ENCODE peak calls at places on chromosomes 16 and 17, in five cellular contexts. One of them, this sample, is unnamed.

GRCh38 chr17:49567104-49567521 is 8.6 kb upstream of the NXPH3 start:
- DNase-seq in CD8-positive, alpha-beta memory T cell: no peak
- DNase-seq in globus pallidus: no peak
- DNase-seq in fibroblast of pulmonary artery: no peak
- DNase-seq in skeletal muscle cell: no peak
- DNase-seq in this sample: no peak

GRCh38 chr16:19135201-19135838 is 21.6 kb downstream of the ITPRIPL2 start:
- DNase-seq in skeletal muscle cell: no peak
- DNase-seq in fibroblast of pulmonary artery: no peak
- DNase-seq in globus pallidus: no peak
- DNase-seq in CD8-positive, alpha-beta memory T cell: no peak
- DNase-seq in this sample: no peak

GRCh38 chr17:44059101-44059892 is 7.2 kb downstream of the LSM12 start:
- DNase-seq in globus pallidus: no peak
- DNase-seq in skeletal muscle cell: no peak
- DNase-seq in CD8-positive, alpha-beta memory T cell: no peak
- DNase-seq in fibroblast of pulmonary artery: no peak
- DNase-seq in this sample: no peak

GRCh38 chr16:20799599-20799998 is 6.7 kb downstream of the ERI2 start:
- DNase-seq in CD8-positive, alpha-beta memory T cell: no peak
- DNase-seq in fibroblast of pulmonary artery: peak
- DNase-seq in globus pallidus: no peak
- DNase-seq in skeletal muscle cell: no peak
- DNase-seq in this sample: peak

GRCh38 chr16:27449434-27450188 is 47.6 kb downstream of the IL21R start:
- DNase-seq in skeletal muscle cell: no peak
- DNase-seq in CD8-positive, alpha-beta memory T cell: peak
- DNase-seq in fibroblast of pulmonary artery: no peak
- DNase-seq in globus pallidus: no peak
- DNase-seq in this sample: no peak

GRCh38 chr17:42329025-42329976 is 41.0 kb downstream of the STAT5A start:
- DNase-seq in fibroblast of pulmonary artery: peak
- DNase-seq in skeletal muscle cell: no peak
- DNase-seq in globus pallidus: no peak
- DNase-seq in CD8-positive, alpha-beta memory T cell: no peak
- DNase-seq in this sample: no peak

GRCh38 chr17:2347805-2348685 is 10.7 kb downstream of the SGSM2 start:
- DNase-seq in globus pallidus: peak
- DNase-seq in skeletal muscle cell: peak
- DNase-seq in CD8-positive, alpha-beta memory T cell: no peak
- DNase-seq in fibroblast of pulmonary artery: peak
- DNase-seq in this sample: peak

GRCh38 chr16:4232541-4233386 is 9.1 kb downstream of the SRL start:
- DNase-seq in globus pallidus: no peak
- DNase-seq in CD8-positive, alpha-beta memory T cell: no peak
- DNase-seq in skeletal muscle cell: no peak
- DNase-seq in fibroblast of pulmonary artery: no peak
- DNase-seq in this sample: peak

GRCh38 chr16:160691-161190 is 5.0 kb upstream of the HBM start:
- DNase-seq in globus pallidus: no peak
- DNase-seq in fibroblast of pulmonary artery: no peak
- DNase-seq in skeletal muscle cell: no peak
- DNase-seq in CD8-positive, alpha-beta memory T cell: no peak
- DNase-seq in this sample: no peak

GRCh38 chr17:73782641-73783381 is 138.6 kb upstream of the SDK2 start:
- DNase-seq in skeletal muscle cell: no peak
- DNase-seq in globus pallidus: no peak
- DNase-seq in fibroblast of pulmonary artery: no peak
- DNase-seq in CD8-positive, alpha-beta memory T cell: no peak
- DNase-seq in this sample: no peak

GRCh38 chr17:48995332-48995870 is 1.8 kb upstream of the IGF2BP1 start:
- DNase-seq in fibroblast of pulmonary artery: peak
- DNase-seq in globus pallidus: no peak
- DNase-seq in skeletal muscle cell: no peak
- DNase-seq in CD8-positive, alpha-beta memory T cell: no peak
- DNase-seq in this sample: peak

GRCh38 chr17:45812102-45812501 is 28.0 kb downstream of the CRHR1 start:
- DNase-seq in CD8-positive, alpha-beta memory T cell: no peak
- DNase-seq in fibroblast of pulmonary artery: peak
- DNase-seq in skeletal muscle cell: no peak
- DNase-seq in globus pallidus: no peak
- DNase-seq in this sample: peak

GRCh38 chr16:51762081-51762995 is 611.3 kb upstream of the SALL1 start:
- DNase-seq in skeletal muscle cell: peak
- DNase-seq in fibroblast of pulmonary artery: peak
- DNase-seq in globus pallidus: peak
- DNase-seq in CD8-positive, alpha-beta memory T cell: peak
- DNase-seq in this sample: peak

GRCh38 chr17:42608692-42609181 is 437 bp downstream of the RETREG3 start:
- DNase-seq in skeletal muscle cell: no peak
- DNase-seq in globus pallidus: no peak
- DNase-seq in fibroblast of pulmonary artery: no peak
- DNase-seq in CD8-positive, alpha-beta memory T cell: no peak
- DNase-seq in this sample: no peak

GRCh38 chr17:67532326-67532871 is 155.3 kb downstream of the PITPNC1 start:
- DNase-seq in CD8-positive, alpha-beta memory T cell: no peak
- DNase-seq in skeletal muscle cell: no peak
- DNase-seq in globus pallidus: peak
- DNase-seq in fibroblast of pulmonary artery: no peak
- DNase-seq in this sample: peak

GRCh38 chr16:30637952-30638351 is 12.8 kb upstream of the PRR14 start:
- DNase-seq in CD8-positive, alpha-beta memory T cell: no peak
- DNase-seq in skeletal muscle cell: no peak
- DNase-seq in fibroblast of pulmonary artery: peak
- DNase-seq in globus pallidus: no peak
- DNase-seq in this sample: peak

GRCh38 chr16:72997141-72997542 is 50.8 kb downstream of the ZFHX3 start:
- DNase-seq in skeletal muscle cell: peak
- DNase-seq in fibroblast of pulmonary artery: peak
- DNase-seq in CD8-positive, alpha-beta memory T cell: no peak
- DNase-seq in globus pallidus: no peak
- DNase-seq in this sample: no peak

GRCh38 chr17:55567240-55568216 is 56.3 kb upstream of the SMIM36 start:
- DNase-seq in skeletal muscle cell: no peak
- DNase-seq in globus pallidus: no peak
- DNase-seq in CD8-positive, alpha-beta memory T cell: no peak
- DNase-seq in fibroblast of pulmonary artery: no peak
- DNase-seq in this sample: no peak

GRCh38 chr17:65984299-65984698 is 207.6 kb downstream of the CEP112 start:
- DNase-seq in skeletal muscle cell: no peak
- DNase-seq in fibroblast of pulmonary artery: peak
- DNase-seq in CD8-positive, alpha-beta memory T cell: no peak
- DNase-seq in globus pallidus: no peak
- DNase-seq in this sample: no peak

GRCh38 chr17:15920758-15921239 is 24.1 kb upstream of the ADORA2B start:
- DNase-seq in globus pallidus: no peak
- DNase-seq in fibroblast of pulmonary artery: peak
- DNase-seq in CD8-positive, alpha-beta memory T cell: no peak
- DNase-seq in skeletal muscle cell: peak
- DNase-seq in this sample: no peak

GRCh38 chr16:57191056-57191536 is 5.0 kb downstream of the RSPRY1 start:
- DNase-seq in CD8-positive, alpha-beta memory T cell: no peak
- DNase-seq in globus pallidus: no peak
- DNase-seq in skeletal muscle cell: no peak
- DNase-seq in fibroblast of pulmonary artery: peak
- DNase-seq in this sample: no peak

GRCh38 chr16:25192096-25192495 is 24.7 kb upstream of the AQP8 start:
- DNase-seq in globus pallidus: no peak
- DNase-seq in fibroblast of pulmonary artery: no peak
- DNase-seq in skeletal muscle cell: no peak
- DNase-seq in CD8-positive, alpha-beta memory T cell: no peak
- DNase-seq in this sample: peak

GRCh38 chr17:31877911-31878702 is 19.1 kb upstream of the COPRS start:
- DNase-seq in globus pallidus: no peak
- DNase-seq in CD8-positive, alpha-beta memory T cell: no peak
- DNase-seq in fibroblast of pulmonary artery: peak
- DNase-seq in skeletal muscle cell: no peak
- DNase-seq in this sample: no peak

GRCh38 chr17:34645636-34646035 is 66.3 kb downstream of the TMEM132E start:
- DNase-seq in globus pallidus: no peak
- DNase-seq in skeletal muscle cell: no peak
- DNase-seq in fibroblast of pulmonary artery: no peak
- DNase-seq in CD8-positive, alpha-beta memory T cell: no peak
- DNase-seq in this sample: no peak

GRCh38 chr17:52105601-52106000 is 52.9 kb downstream of the CA10 start:
- DNase-seq in skeletal muscle cell: no peak
- DNase-seq in CD8-positive, alpha-beta memory T cell: no peak
- DNase-seq in globus pallidus: no peak
- DNase-seq in fibroblast of pulmonary artery: no peak
- DNase-seq in this sample: no peak

GRCh38 chr17:73645050-73645871 is 1.0 kb upstream of the SDK2 start:
- DNase-seq in globus pallidus: peak
- DNase-seq in fibroblast of pulmonary artery: peak
- DNase-seq in skeletal muscle cell: peak
- DNase-seq in CD8-positive, alpha-beta memory T cell: no peak
- DNase-seq in this sample: peak

GRCh38 chr16:69513180-69513966 is 52.4 kb upstream of the NFAT5 start:
- DNase-seq in globus pallidus: no peak
- DNase-seq in CD8-positive, alpha-beta memory T cell: no peak
- DNase-seq in fibroblast of pulmonary artery: no peak
- DNase-seq in skeletal muscle cell: no peak
- DNase-seq in this sample: no peak

GRCh38 chr17:74361613-74362391 is at the start of gene BTBD17:
- DNase-seq in fibroblast of pulmonary artery: no peak
- DNase-seq in skeletal muscle cell: no peak
- DNase-seq in globus pallidus: peak
- DNase-seq in CD8-positive, alpha-beta memory T cell: peak
- DNase-seq in this sample: peak

GRCh38 chr16:29820271-29820701 is at the start of gene MVP:
- DNase-seq in CD8-positive, alpha-beta memory T cell: peak
- DNase-seq in globus pallidus: peak
- DNase-seq in skeletal muscle cell: no peak
- DNase-seq in fibroblast of pulmonary artery: peak
- DNase-seq in this sample: no peak

GRCh38 chr16:56279132-56279531 is 87.8 kb downstream of the GNAO1 start:
- DNase-seq in fibroblast of pulmonary artery: no peak
- DNase-seq in skeletal muscle cell: no peak
- DNase-seq in globus pallidus: no peak
- DNase-seq in CD8-positive, alpha-beta memory T cell: peak
- DNase-seq in this sample: no peak

GRCh38 chr17:56203430-56203829 is 50.2 kb downstream of the ANKFN1 start:
- DNase-seq in fibroblast of pulmonary artery: no peak
- DNase-seq in skeletal muscle cell: no peak
- DNase-seq in globus pallidus: no peak
- DNase-seq in CD8-positive, alpha-beta memory T cell: no peak
- DNase-seq in this sample: no peak

GRCh38 chr16:75089486-75090202 is 26.9 kb downstream of the LDHD start:
- DNase-seq in CD8-positive, alpha-beta memory T cell: no peak
- DNase-seq in skeletal muscle cell: no peak
- DNase-seq in fibroblast of pulmonary artery: no peak
- DNase-seq in globus pallidus: no peak
- DNase-seq in this sample: no peak

GRCh38 chr17:75720656-75721462 is at the start of gene ITGB4:
- DNase-seq in skeletal muscle cell: no peak
- DNase-seq in fibroblast of pulmonary artery: no peak
- DNase-seq in globus pallidus: peak
- DNase-seq in CD8-positive, alpha-beta memory T cell: peak
- DNase-seq in this sample: no peak

GRCh38 chr17:2151634-2152033 is 96.7 kb downstream of the HIC1 start:
- DNase-seq in CD8-positive, alpha-beta memory T cell: no peak
- DNase-seq in globus pallidus: no peak
- DNase-seq in fibroblast of pulmonary artery: no peak
- DNase-seq in skeletal muscle cell: no peak
- DNase-seq in this sample: no peak

This sample was measured in G401.